ENCODE peak calls at places on chromosome 21, in seven cellular contexts. One of them, this sample, is unnamed.

GRCh38 chr21:38619865-38620513 is 121.7 kb upstream of the ERG start:
- DNase-seq in mesenchymal stem cell: no peak
- DNase-seq in stimulated activated CD4-positive, alpha-beta T cell treated with anti-CD3 and anti-CD28 coated beads, TNF-alpha, amount 100 ng/mL, for 48 hours: no peak
- DNase-seq in IMR-90: no peak
- DNase-seq in MM.1S: no peak
- DNase-seq in activated CD8-positive, alpha-beta memory T cell treated with anti-CD3 and anti-CD28 coated beads, Interleukin-2, amount 50 U/mL, for 4 hours: no peak
- DNase-seq in MCF 10A: peak
- DNase-seq in this sample: no peak

GRCh38 chr21:42782723-42783247 is 96.6 kb downstream of the WDR4 start:
- DNase-seq in mesenchymal stem cell: no peak
- DNase-seq in stimulated activated CD4-positive, alpha-beta T cell treated with anti-CD3 and anti-CD28 coated beads, TNF-alpha, amount 100 ng/mL, for 48 hours: no peak
- DNase-seq in IMR-90: no peak
- DNase-seq in MM.1S: no peak
- DNase-seq in activated CD8-positive, alpha-beta memory T cell treated with anti-CD3 and anti-CD28 coated beads, Interleukin-2, amount 50 U/mL, for 4 hours: no peak
- DNase-seq in MCF 10A: no peak
- DNase-seq in this sample: no peak

GRCh38 chr21:14737922-14738321 is 191.8 kb upstream of the SAMSN1 start:
- DNase-seq in mesenchymal stem cell: peak
- DNase-seq in stimulated activated CD4-positive, alpha-beta T cell treated with anti-CD3 and anti-CD28 coated beads, TNF-alpha, amount 100 ng/mL, for 48 hours: peak
- DNase-seq in IMR-90: peak
- DNase-seq in MM.1S: peak
- DNase-seq in activated CD8-positive, alpha-beta memory T cell treated with anti-CD3 and anti-CD28 coated beads, Interleukin-2, amount 50 U/mL, for 4 hours: peak
- DNase-seq in MCF 10A: peak
- DNase-seq in this sample: peak

GRCh38 chr21:26194811-26195251 is 24.3 kb upstream of the APP start:
- DNase-seq in mesenchymal stem cell: no peak
- DNase-seq in stimulated activated CD4-positive, alpha-beta T cell treated with anti-CD3 and anti-CD28 coated beads, TNF-alpha, amount 100 ng/mL, for 48 hours: no peak
- DNase-seq in IMR-90: peak
- DNase-seq in MM.1S: no peak
- DNase-seq in activated CD8-positive, alpha-beta memory T cell treated with anti-CD3 and anti-CD28 coated beads, Interleukin-2, amount 50 U/mL, for 4 hours: no peak
- DNase-seq in MCF 10A: no peak
- DNase-seq in this sample: no peak

GRCh38 chr21:38494688-38495087 is 3.6 kb downstream of the ERG start:
- DNase-seq in mesenchymal stem cell: peak
- DNase-seq in stimulated activated CD4-positive, alpha-beta T cell treated with anti-CD3 and anti-CD28 coated beads, TNF-alpha, amount 100 ng/mL, for 48 hours: no peak
- DNase-seq in IMR-90: no peak
- DNase-seq in MM.1S: no peak
- DNase-seq in activated CD8-positive, alpha-beta memory T cell treated with anti-CD3 and anti-CD28 coated beads, Interleukin-2, amount 50 U/mL, for 4 hours: no peak
- DNase-seq in MCF 10A: no peak
- DNase-seq in this sample: no peak

GRCh38 chr21:41603476-41603875 is 95.5 kb upstream of the TMPRSS2 start:
- DNase-seq in mesenchymal stem cell: no peak
- DNase-seq in stimulated activated CD4-positive, alpha-beta T cell treated with anti-CD3 and anti-CD28 coated beads, TNF-alpha, amount 100 ng/mL, for 48 hours: no peak
- DNase-seq in IMR-90: no peak
- DNase-seq in MM.1S: no peak
- DNase-seq in activated CD8-positive, alpha-beta memory T cell treated with anti-CD3 and anti-CD28 coated beads, Interleukin-2, amount 50 U/mL, for 4 hours: no peak
- DNase-seq in MCF 10A: no peak
- DNase-seq in this sample: no peak

GRCh38 chr21:37671381-37671780 is 244.9 kb downstream of the KCNJ6 start:
- DNase-seq in mesenchymal stem cell: no peak
- DNase-seq in stimulated activated CD4-positive, alpha-beta T cell treated with anti-CD3 and anti-CD28 coated beads, TNF-alpha, amount 100 ng/mL, for 48 hours: no peak
- DNase-seq in IMR-90: no peak
- DNase-seq in MM.1S: no peak
- DNase-seq in activated CD8-positive, alpha-beta memory T cell treated with anti-CD3 and anti-CD28 coated beads, Interleukin-2, amount 50 U/mL, for 4 hours: no peak
- DNase-seq in MCF 10A: peak
- DNase-seq in this sample: no peak

GRCh38 chr21:31780944-31781343 is 49.0 kb upstream of the SCAF4 start:
- DNase-seq in mesenchymal stem cell: no peak
- DNase-seq in stimulated activated CD4-positive, alpha-beta T cell treated with anti-CD3 and anti-CD28 coated beads, TNF-alpha, amount 100 ng/mL, for 48 hours: no peak
- DNase-seq in IMR-90: no peak
- DNase-seq in MM.1S: peak
- DNase-seq in activated CD8-positive, alpha-beta memory T cell treated with anti-CD3 and anti-CD28 coated beads, Interleukin-2, amount 50 U/mL, for 4 hours: no peak
- DNase-seq in MCF 10A: peak
- DNase-seq in this sample: no peak

GRCh38 chr21:42223826-42224575 is 5.1 kb downstream of the ABCG1 start:
- DNase-seq in mesenchymal stem cell: no peak
- DNase-seq in stimulated activated CD4-positive, alpha-beta T cell treated with anti-CD3 and anti-CD28 coated beads, TNF-alpha, amount 100 ng/mL, for 48 hours: no peak
- DNase-seq in IMR-90: no peak
- DNase-seq in MM.1S: no peak
- DNase-seq in activated CD8-positive, alpha-beta memory T cell treated with anti-CD3 and anti-CD28 coated beads, Interleukin-2, amount 50 U/mL, for 4 hours: no peak
- DNase-seq in MCF 10A: no peak
- DNase-seq in this sample: no peak